ENCODE peak calls at places on chromosome 7, in eight cellular contexts. One of them, this sample, is unnamed.

GRCh38 chr7:128885370-128886187 is 22.9 kb downstream of the ATP6V1F start:
- DNase-seq in nucleus accumbens: no peak
- DNase-seq in IMR-90: no peak
- DNase-seq in activated T-cell treated with anti-CD3 and anti-CD28 coated beads, Interleukin-2, amount 50 U/mL, for 24 hours: no peak
- DNase-seq in NCI-H526: no peak
- DNase-seq in NCI-H345: no peak
- DNase-seq in heart left ventricle: peak
- DNase-seq in EL: no peak
- DNase-seq in this sample: no peak

GRCh38 chr7:131173148-131173890 is 154.4 kb upstream of the MKLN1 start:
- DNase-seq in nucleus accumbens: no peak
- DNase-seq in IMR-90: peak
- DNase-seq in activated T-cell treated with anti-CD3 and anti-CD28 coated beads, Interleukin-2, amount 50 U/mL, for 24 hours: no peak
- DNase-seq in NCI-H526: no peak
- DNase-seq in NCI-H345: no peak
- DNase-seq in heart left ventricle: no peak
- DNase-seq in EL: peak
- DNase-seq in this sample: peak

GRCh38 chr7:139875821-139876241 is 46.8 kb downstream of the TBXAS1 start:
- DNase-seq in nucleus accumbens: no peak
- DNase-seq in IMR-90: no peak
- DNase-seq in activated T-cell treated with anti-CD3 and anti-CD28 coated beads, Interleukin-2, amount 50 U/mL, for 24 hours: no peak
- DNase-seq in NCI-H526: no peak
- DNase-seq in NCI-H345: no peak
- DNase-seq in heart left ventricle: no peak
- DNase-seq in EL: no peak
- DNase-seq in this sample: no peak

GRCh38 chr7:47631711-47632110 is 49.8 kb upstream of the TNS3 start:
- DNase-seq in nucleus accumbens: no peak
- DNase-seq in IMR-90: no peak
- DNase-seq in activated T-cell treated with anti-CD3 and anti-CD28 coated beads, Interleukin-2, amount 50 U/mL, for 24 hours: no peak
- DNase-seq in NCI-H526: no peak
- DNase-seq in NCI-H345: no peak
- DNase-seq in heart left ventricle: no peak
- DNase-seq in EL: no peak
- DNase-seq in this sample: no peak

GRCh38 chr7:141097430-141097829 is 23.6 kb downstream of the TMEM178B start:
- DNase-seq in nucleus accumbens: no peak
- DNase-seq in IMR-90: peak
- DNase-seq in activated T-cell treated with anti-CD3 and anti-CD28 coated beads, Interleukin-2, amount 50 U/mL, for 24 hours: no peak
- DNase-seq in NCI-H526: no peak
- DNase-seq in NCI-H345: no peak
- DNase-seq in heart left ventricle: no peak
- DNase-seq in EL: peak
- DNase-seq in this sample: no peak

GRCh38 chr7:141551773-141552162 is 558 bp downstream of the AGK start:
- DNase-seq in nucleus accumbens: no peak
- DNase-seq in IMR-90: no peak
- DNase-seq in activated T-cell treated with anti-CD3 and anti-CD28 coated beads, Interleukin-2, amount 50 U/mL, for 24 hours: no peak
- DNase-seq in NCI-H526: no peak
- DNase-seq in NCI-H345: no peak
- DNase-seq in heart left ventricle: no peak
- DNase-seq in EL: no peak
- DNase-seq in this sample: no peak

GRCh38 chr7:107446988-107447387 is 22.9 kb upstream of the GPR22 start:
- DNase-seq in nucleus accumbens: no peak
- DNase-seq in IMR-90: peak
- DNase-seq in activated T-cell treated with anti-CD3 and anti-CD28 coated beads, Interleukin-2, amount 50 U/mL, for 24 hours: no peak
- DNase-seq in NCI-H526: no peak
- DNase-seq in NCI-H345: no peak
- DNase-seq in heart left ventricle: no peak
- DNase-seq in EL: peak
- DNase-seq in this sample: peak

GRCh38 chr7:7665031-7665430 is 24.5 kb downstream of the UMAD1 start:
- DNase-seq in nucleus accumbens: no peak
- DNase-seq in IMR-90: no peak
- DNase-seq in activated T-cell treated with anti-CD3 and anti-CD28 coated beads, Interleukin-2, amount 50 U/mL, for 24 hours: no peak
- DNase-seq in NCI-H526: no peak
- DNase-seq in NCI-H345: no peak
- DNase-seq in heart left ventricle: no peak
- DNase-seq in EL: no peak
- DNase-seq in this sample: no peak

GRCh38 chr7:100673942-100674431 is 447 bp downstream of the GNB2 start:
- DNase-seq in nucleus accumbens: peak
- DNase-seq in IMR-90: no peak
- DNase-seq in activated T-cell treated with anti-CD3 and anti-CD28 coated beads, Interleukin-2, amount 50 U/mL, for 24 hours: no peak
- DNase-seq in NCI-H526: no peak
- DNase-seq in NCI-H345: peak
- DNase-seq in heart left ventricle: peak
- DNase-seq in EL: peak
- DNase-seq in this sample: peak

GRCh38 chr7:76037310-76037709 is 10.5 kb downstream of the STYXL1 start:
- DNase-seq in nucleus accumbens: no peak
- DNase-seq in IMR-90: peak
- DNase-seq in activated T-cell treated with anti-CD3 and anti-CD28 coated beads, Interleukin-2, amount 50 U/mL, for 24 hours: no peak
- DNase-seq in NCI-H526: no peak
- DNase-seq in NCI-H345: no peak
- DNase-seq in heart left ventricle: no peak
- DNase-seq in EL: peak
- DNase-seq in this sample: peak

GRCh38 chr7:106313456-106313891 is 28.7 kb upstream of the NAMPT start:
- DNase-seq in nucleus accumbens: no peak
- DNase-seq in IMR-90: peak
- DNase-seq in activated T-cell treated with anti-CD3 and anti-CD28 coated beads, Interleukin-2, amount 50 U/mL, for 24 hours: no peak
- DNase-seq in NCI-H526: no peak
- DNase-seq in NCI-H345: no peak
- DNase-seq in heart left ventricle: no peak
- DNase-seq in EL: peak
- DNase-seq in this sample: peak

GRCh38 chr7:135160858-135161653 is 9.5 kb downstream of the CYREN start:
- DNase-seq in nucleus accumbens: no peak
- DNase-seq in IMR-90: peak
- DNase-seq in activated T-cell treated with anti-CD3 and anti-CD28 coated beads, Interleukin-2, amount 50 U/mL, for 24 hours: no peak
- DNase-seq in NCI-H526: no peak
- DNase-seq in NCI-H345: no peak
- DNase-seq in heart left ventricle: peak
- DNase-seq in EL: no peak
- DNase-seq in this sample: no peak

GRCh38 chr7:2019693-2020511 is 212.8 kb downstream of the MAD1L1 start:
- DNase-seq in nucleus accumbens: no peak
- DNase-seq in IMR-90: peak
- DNase-seq in activated T-cell treated with anti-CD3 and anti-CD28 coated beads, Interleukin-2, amount 50 U/mL, for 24 hours: peak
- DNase-seq in NCI-H526: no peak
- DNase-seq in NCI-H345: no peak
- DNase-seq in heart left ventricle: peak
- DNase-seq in EL: peak
- DNase-seq in this sample: peak

GRCh38 chr7:80040335-80040734 is 94.3 kb upstream of the GNAI1 start:
- DNase-seq in nucleus accumbens: no peak
- DNase-seq in IMR-90: no peak
- DNase-seq in activated T-cell treated with anti-CD3 and anti-CD28 coated beads, Interleukin-2, amount 50 U/mL, for 24 hours: no peak
- DNase-seq in NCI-H526: no peak
- DNase-seq in NCI-H345: no peak
- DNase-seq in heart left ventricle: no peak
- DNase-seq in EL: no peak
- DNase-seq in this sample: no peak

GRCh38 chr7:155808551-155809331 is 3.5 kb downstream of the SHH start:
- DNase-seq in nucleus accumbens: no peak
- DNase-seq in IMR-90: no peak
- DNase-seq in activated T-cell treated with anti-CD3 and anti-CD28 coated beads, Interleukin-2, amount 50 U/mL, for 24 hours: no peak
- DNase-seq in NCI-H526: no peak
- DNase-seq in NCI-H345: no peak
- DNase-seq in heart left ventricle: no peak
- DNase-seq in EL: no peak
- DNase-seq in this sample: no peak

GRCh38 chr7:137331378-137331777 is 12.2 kb downstream of the PTN start:
- DNase-seq in nucleus accumbens: no peak
- DNase-seq in IMR-90: peak
- DNase-seq in activated T-cell treated with anti-CD3 and anti-CD28 coated beads, Interleukin-2, amount 50 U/mL, for 24 hours: no peak
- DNase-seq in NCI-H526: no peak
- DNase-seq in NCI-H345: peak
- DNase-seq in heart left ventricle: no peak
- DNase-seq in EL: peak
- DNase-seq in this sample: no peak

GRCh38 chr7:9488555-9488954 is 1055.1 kb downstream of the NXPH1 start:
- DNase-seq in nucleus accumbens: no peak
- DNase-seq in IMR-90: peak
- DNase-seq in activated T-cell treated with anti-CD3 and anti-CD28 coated beads, Interleukin-2, amount 50 U/mL, for 24 hours: no peak
- DNase-seq in NCI-H526: no peak
- DNase-seq in NCI-H345: no peak
- DNase-seq in heart left ventricle: no peak
- DNase-seq in EL: peak
- DNase-seq in this sample: peak

GRCh38 chr7:83835424-83835823 is 186.5 kb upstream of the SEMA3E start:
- DNase-seq in nucleus accumbens: no peak
- DNase-seq in IMR-90: no peak
- DNase-seq in activated T-cell treated with anti-CD3 and anti-CD28 coated beads, Interleukin-2, amount 50 U/mL, for 24 hours: no peak
- DNase-seq in NCI-H526: no peak
- DNase-seq in NCI-H345: no peak
- DNase-seq in heart left ventricle: no peak
- DNase-seq in EL: no peak
- DNase-seq in this sample: no peak

GRCh38 chr7:2604608-2605174 is 27.1 kb upstream of the TTYH3 start:
- DNase-seq in nucleus accumbens: no peak
- DNase-seq in IMR-90: no peak
- DNase-seq in activated T-cell treated with anti-CD3 and anti-CD28 coated beads, Interleukin-2, amount 50 U/mL, for 24 hours: no peak
- DNase-seq in NCI-H526: no peak
- DNase-seq in NCI-H345: peak
- DNase-seq in heart left ventricle: peak
- DNase-seq in EL: no peak
- DNase-seq in this sample: no peak

This sample was measured in HCEC 1CT.